ENCODE peak calls at places on chromosomes 1 and 21, in seven cellular contexts. B is right lobe of liver, Y is WTC11, P is nephron progenitor cell, X is CD14-positive monocyte, V is fibroblast of mammary gland, Q is GM12865. F is an unnamed sample.

GRCh38 chr1:86965012-86965826 is 50.8 kb downstream of the HS2ST1 start:
- DNase-seq in B (no peak), Y (no peak), P (no peak), X (no peak), V (peak), Q (peak), F (no peak)

GRCh38 chr21:30439975-30440374 is at the start of gene KRTAP15-1:
- DNase-seq in B (no peak), Y (no peak), P (no peak), X (no peak), V (no peak), Q (no peak), F (no peak)

GRCh38 chr1:67785847-67786753 is 47.2 kb downstream of the GNG12 start:
- DNase-seq in B (no peak), Y (no peak), P (no peak), X (no peak), V (peak), Q (no peak), F (no peak)

GRCh38 chr21:37983336-37984095 is 67.3 kb upstream of the KCNJ6 start:
- DNase-seq in B (no peak), Y (no peak), P (no peak), X (no peak), V (no peak), Q (no peak), F (no peak)

GRCh38 chr1:115712911-115713609 is 55.5 kb downstream of the CASQ2 start:
- DNase-seq in B (no peak), Y (no peak), P (no peak), X (no peak), V (no peak), Q (no peak), F (no peak)

GRCh38 chr1:56424744-56425493 is 154.4 kb downstream of the PLPP3 start:
- DNase-seq in B (no peak), Y (no peak), P (no peak), X (peak), V (peak), Q (no peak), F (no peak)

GRCh38 chr1:223730471-223730870 is 18.1 kb downstream of the CAPN2 start:
- DNase-seq in B (no peak), Y (no peak), P (no peak), X (no peak), V (peak), Q (no peak), F (no peak)

GRCh38 chr21:44551290-44552015 is at the start of gene KRTAP10-2:
- DNase-seq in B (no peak), Y (peak), P (no peak), X (no peak), V (no peak), Q (no peak), F (no peak)

GRCh38 chr1:16163882-16164820 is 8.3 kb upstream of the EPHA2 start:
- DNase-seq in B (no peak), Y (no peak), P (no peak), X (no peak), V (peak), Q (no peak), F (no peak)

GRCh38 chr1:2546515-2547209 is 9.5 kb upstream of the TNFRSF14 start:
- DNase-seq in B (peak), Y (peak), P (peak), X (peak), V (peak), Q (peak), F (peak)
- TF ChIP-seq CTCF in B (no peak), Y (no peak), P (no peak), X (peak), V (no peak), Q (no peak), F (peak)

GRCh38 chr1:91026777-91027176 is 4.9 kb upstream of the ZNF644 start:
- DNase-seq in B (no peak), Y (no peak), P (no peak), X (no peak), V (peak), Q (no peak), F (no peak)
- TF ChIP-seq CTCF in B (peak), Y (no peak), P (no peak), X (peak), V (peak), Q (no peak), F (peak)

DNA sequence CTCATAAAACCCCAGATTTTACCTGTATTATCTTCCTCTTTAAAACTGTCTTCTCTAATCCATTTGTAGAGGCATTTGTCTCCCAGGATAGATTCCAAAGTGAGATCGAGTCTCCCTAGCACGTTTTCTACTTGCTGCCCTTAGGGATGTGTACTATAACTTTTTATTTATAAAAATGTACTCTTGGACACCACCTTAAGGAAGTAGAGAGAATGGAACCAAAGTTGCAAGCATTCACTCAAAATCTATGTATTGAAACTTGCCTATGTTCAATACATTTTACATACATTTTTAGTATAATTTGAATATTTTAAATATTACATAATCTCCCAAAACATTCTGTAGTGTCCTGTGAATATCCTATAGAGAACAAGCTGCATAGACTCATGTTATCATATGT is 842 bp upstream of the SPRR2A start:
- DNase-seq in B (no peak), Y (no peak), P (no peak), X (no peak), V (no peak), Q (no peak), F (no peak)
- TF ChIP-seq CTCF in B (no peak), Y (no peak), P (no peak), X (no peak), V (no peak), Q (no peak), F (no peak)

GRCh38 chr21:46639489-46640386 is 4.3 kb downstream of the PRMT2 start:
- DNase-seq in B (no peak), Y (no peak), P (no peak), X (no peak), V (peak), Q (no peak), F (no peak)
- TF ChIP-seq CTCF in B (peak), Y (no peak), P (no peak), X (peak), V (peak), Q (no peak), F (peak)

F was measured in neural crest cell.